ENCODE peak calls at places on chromosomes 11 and 22, in six cellular contexts. One of them, this sample, is unnamed.

GRCh38 chr11:76445122-76446084 is 585 bp downstream of the EMSY start:
- DNase-seq in HCT116: peak
- DNase-seq in spleen: peak
- DNase-seq in GM23338: peak
- DNase-seq in prostate gland: peak
- DNase-seq in HL-60: peak
- DNase-seq in this sample: peak

GRCh38 chr22:41951898-41952474 is at the start of gene SMIM45:
- DNase-seq in HL-60: no peak
- DNase-seq in prostate gland: no peak
- DNase-seq in GM23338: peak
- DNase-seq in HCT116: no peak
- DNase-seq in spleen: peak
- DNase-seq in this sample: no peak

GRCh38 chr11:9626778-9627394 is 37.0 kb upstream of the SWAP70 start:
- DNase-seq in GM23338: peak
- DNase-seq in HCT116: no peak
- DNase-seq in prostate gland: no peak
- DNase-seq in HL-60: no peak
- DNase-seq in spleen: no peak
- DNase-seq in this sample: peak

GRCh38 chr11:77139201-77139600 is 11.2 kb downstream of the MYO7A start:
- DNase-seq in spleen: no peak
- DNase-seq in HCT116: no peak
- DNase-seq in prostate gland: no peak
- DNase-seq in GM23338: no peak
- DNase-seq in HL-60: no peak
- DNase-seq in this sample: no peak

GRCh38 chr11:8296872-8297271 is 33.2 kb upstream of the LMO1 start:
- DNase-seq in GM23338: no peak
- DNase-seq in HL-60: no peak
- DNase-seq in HCT116: no peak
- DNase-seq in spleen: no peak
- DNase-seq in prostate gland: no peak
- DNase-seq in this sample: no peak

GRCh38 chr22:21098099-21098671 is 52.4 kb downstream of the LRRC74B start:
- DNase-seq in GM23338: peak
- DNase-seq in HL-60: no peak
- DNase-seq in prostate gland: no peak
- DNase-seq in spleen: no peak
- DNase-seq in HCT116: peak
- DNase-seq in this sample: no peak

GRCh38 chr11:107651672-107652071 is 60.2 kb downstream of the SLN start:
- DNase-seq in prostate gland: no peak
- DNase-seq in HCT116: peak
- DNase-seq in HL-60: no peak
- DNase-seq in GM23338: peak
- DNase-seq in spleen: no peak
- DNase-seq in this sample: no peak

GRCh38 chr11:19368726-19369364 is 128.1 kb upstream of the E2F8 start:
- DNase-seq in prostate gland: no peak
- DNase-seq in HL-60: no peak
- DNase-seq in HCT116: no peak
- DNase-seq in spleen: no peak
- DNase-seq in GM23338: no peak
- DNase-seq in this sample: peak

GRCh38 chr11:26199341-26199740 is 132.6 kb upstream of the ANO3 start:
- DNase-seq in spleen: no peak
- DNase-seq in prostate gland: no peak
- DNase-seq in HCT116: no peak
- DNase-seq in GM23338: no peak
- DNase-seq in HL-60: no peak
- DNase-seq in this sample: no peak

GRCh38 chr11:117182551-117182935 is 4.0 kb downstream of the SIDT2 start:
- DNase-seq in HL-60: no peak
- DNase-seq in GM23338: no peak
- DNase-seq in spleen: no peak
- DNase-seq in prostate gland: peak
- DNase-seq in HCT116: no peak
- DNase-seq in this sample: no peak

GRCh38 chr11:11384829-11385228 is 31.8 kb upstream of the CSNK2A3 start:
- DNase-seq in prostate gland: no peak
- DNase-seq in HCT116: no peak
- DNase-seq in HL-60: no peak
- DNase-seq in GM23338: no peak
- DNase-seq in spleen: no peak
- DNase-seq in this sample: no peak

GRCh38 chr22:48144318-48144717 is 1381.9 kb downstream of the TBC1D22A start:
- DNase-seq in HL-60: no peak
- DNase-seq in GM23338: no peak
- DNase-seq in HCT116: no peak
- DNase-seq in prostate gland: no peak
- DNase-seq in spleen: no peak
- DNase-seq in this sample: no peak

GRCh38 chr11:97888641-97889040 is 1132.1 kb upstream of the CNTN5 start:
- DNase-seq in HCT116: no peak
- DNase-seq in spleen: no peak
- DNase-seq in prostate gland: no peak
- DNase-seq in HL-60: no peak
- DNase-seq in GM23338: no peak
- DNase-seq in this sample: peak

GRCh38 chr11:36493332-36493731 is 16.7 kb downstream of the TRAF6 start:
- DNase-seq in HL-60: no peak
- DNase-seq in GM23338: no peak
- DNase-seq in spleen: no peak
- DNase-seq in HCT116: no peak
- DNase-seq in prostate gland: no peak
- DNase-seq in this sample: no peak

GRCh38 chr11:118434123-118434552 is 2.2 kb upstream of the KMT2A start:
- DNase-seq in HL-60: no peak
- DNase-seq in prostate gland: no peak
- DNase-seq in HCT116: no peak
- DNase-seq in GM23338: peak
- DNase-seq in spleen: no peak
- DNase-seq in this sample: no peak

GRCh38 chr22:40610329-40610850 is 26.1 kb downstream of the MRTFA start:
- DNase-seq in GM23338: no peak
- DNase-seq in HL-60: no peak
- DNase-seq in spleen: no peak
- DNase-seq in HCT116: no peak
- DNase-seq in prostate gland: no peak
- DNase-seq in this sample: peak

GRCh38 chr11:118663929-118664328 is 15.5 kb downstream of the TREH start:
- DNase-seq in spleen: no peak
- DNase-seq in prostate gland: no peak
- DNase-seq in HCT116: no peak
- DNase-seq in GM23338: no peak
- DNase-seq in HL-60: no peak
- DNase-seq in this sample: no peak

GRCh38 chr11:109034341-109034696 is 369.4 kb downstream of the DDX10 start:
- DNase-seq in HL-60: no peak
- DNase-seq in prostate gland: no peak
- DNase-seq in GM23338: no peak
- DNase-seq in HCT116: no peak
- DNase-seq in spleen: no peak
- DNase-seq in this sample: peak

GRCh38 chr11:87473174-87473573 is 435.4 kb downstream of the TMEM135 start:
- DNase-seq in HL-60: no peak
- DNase-seq in spleen: no peak
- DNase-seq in GM23338: no peak
- DNase-seq in prostate gland: no peak
- DNase-seq in HCT116: no peak
- DNase-seq in this sample: no peak

GRCh38 chr11:42849362-42849761 is 462.4 kb upstream of the API5 start:
- DNase-seq in prostate gland: no peak
- DNase-seq in spleen: no peak
- DNase-seq in HL-60: no peak
- DNase-seq in GM23338: no peak
- DNase-seq in HCT116: no peak
- DNase-seq in this sample: no peak

GRCh38 chr11:124897681-124898680 is at the start of gene ROBO4:
- DNase-seq in prostate gland: no peak
- DNase-seq in HL-60: no peak
- DNase-seq in spleen: peak
- DNase-seq in HCT116: peak
- DNase-seq in GM23338: no peak
- DNase-seq in this sample: peak

GRCh38 chr11:64897381-64898075 is 19.1 kb upstream of the EHD1 start:
- DNase-seq in prostate gland: no peak
- DNase-seq in HL-60: no peak
- DNase-seq in HCT116: no peak
- DNase-seq in GM23338: no peak
- DNase-seq in spleen: no peak
- DNase-seq in this sample: no peak

GRCh38 chr11:62958547-62959071 is 26.2 kb downstream of the SLC22A6 start:
- DNase-seq in prostate gland: peak
- DNase-seq in GM23338: no peak
- DNase-seq in HL-60: no peak
- DNase-seq in spleen: no peak
- DNase-seq in HCT116: no peak
- DNase-seq in this sample: peak

GRCh38 chr11:97225794-97226193 is 836.0 kb downstream of the JRKL start:
- DNase-seq in prostate gland: no peak
- DNase-seq in GM23338: no peak
- DNase-seq in spleen: no peak
- DNase-seq in HL-60: no peak
- DNase-seq in HCT116: no peak
- DNase-seq in this sample: no peak

GRCh38 chr22:19976671-19977070 is 35.1 kb upstream of the TXNRD2 start:
- DNase-seq in spleen: no peak
- DNase-seq in HL-60: no peak
- DNase-seq in HCT116: no peak
- DNase-seq in GM23338: no peak
- DNase-seq in prostate gland: no peak
- DNase-seq in this sample: no peak

GRCh38 chr22:19973551-19974183 is 32.0 kb upstream of the TXNRD2 start:
- DNase-seq in spleen: no peak
- DNase-seq in prostate gland: no peak
- DNase-seq in GM23338: no peak
- DNase-seq in HL-60: no peak
- DNase-seq in HCT116: no peak
- DNase-seq in this sample: no peak

GRCh38 chr22:19975707-19976035 is 34.1 kb upstream of the TXNRD2 start:
- DNase-seq in spleen: no peak
- DNase-seq in HCT116: no peak
- DNase-seq in HL-60: no peak
- DNase-seq in GM23338: no peak
- DNase-seq in prostate gland: no peak
- DNase-seq in this sample: no peak

GRCh38 chr22:19974233-19974861 is 32.7 kb upstream of the TXNRD2 start:
- DNase-seq in prostate gland: no peak
- DNase-seq in HCT116: peak
- DNase-seq in GM23338: peak
- DNase-seq in spleen: no peak
- DNase-seq in HL-60: peak
- DNase-seq in this sample: peak

GRCh38 chr22:19974935-19975706 is 33.5 kb upstream of the TXNRD2 start:
- DNase-seq in prostate gland: no peak
- DNase-seq in spleen: no peak
- DNase-seq in GM23338: peak
- DNase-seq in HCT116: no peak
- DNase-seq in HL-60: peak
- DNase-seq in this sample: peak
- TF ChIP-seq POLR2AphosphoS5 in prostate gland: no peak
- TF ChIP-seq POLR2AphosphoS5 in spleen: peak
- TF ChIP-seq POLR2AphosphoS5 in GM23338: no peak
- TF ChIP-seq POLR2AphosphoS5 in HCT116: no peak
- TF ChIP-seq POLR2AphosphoS5 in HL-60: peak
- TF ChIP-seq POLR2AphosphoS5 in this sample: peak

GRCh38 chr11:128503231-128503991 is 83.9 kb downstream of the ETS1 start:
- DNase-seq in prostate gland: no peak
- DNase-seq in GM23338: no peak
- DNase-seq in spleen: no peak
- DNase-seq in HL-60: no peak
- DNase-seq in HCT116: no peak
- DNase-seq in this sample: peak
- TF ChIP-seq POLR2AphosphoS5 in prostate gland: no peak
- TF ChIP-seq POLR2AphosphoS5 in GM23338: no peak
- TF ChIP-seq POLR2AphosphoS5 in spleen: no peak
- TF ChIP-seq POLR2AphosphoS5 in HL-60: no peak
- TF ChIP-seq POLR2AphosphoS5 in HCT116: no peak
- TF ChIP-seq POLR2AphosphoS5 in this sample: no peak

DNA sequence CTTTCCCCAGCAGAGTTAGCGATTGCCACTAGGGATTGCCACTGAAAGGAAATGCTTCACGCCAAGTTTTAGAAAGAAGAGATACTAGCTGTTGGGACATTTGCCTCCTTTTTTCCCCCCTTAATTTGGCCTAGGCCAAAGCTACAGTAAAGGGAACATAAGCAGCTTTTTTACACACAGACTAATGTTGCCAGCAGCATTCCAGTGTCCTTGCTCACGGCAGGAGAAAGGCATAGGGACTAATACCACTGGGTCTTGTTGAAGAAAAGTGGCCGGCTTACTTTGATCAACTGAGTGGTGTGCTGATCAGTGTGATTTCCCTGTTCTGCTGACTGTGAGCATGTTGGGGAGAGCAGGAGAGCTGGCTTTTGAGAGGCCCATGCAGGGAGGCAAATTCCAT is 71.2 kb downstream of the PHF21A start:
- DNase-seq in GM23338: peak
- DNase-seq in HL-60: peak
- DNase-seq in prostate gland: peak
- DNase-seq in HCT116: peak
- DNase-seq in spleen: no peak
- DNase-seq in this sample: no peak
- TF ChIP-seq POLR2AphosphoS5 in GM23338: no peak
- TF ChIP-seq POLR2AphosphoS5 in HL-60: no peak
- TF ChIP-seq POLR2AphosphoS5 in prostate gland: peak
- TF ChIP-seq POLR2AphosphoS5 in HCT116: no peak
- TF ChIP-seq POLR2AphosphoS5 in spleen: no peak
- TF ChIP-seq POLR2AphosphoS5 in this sample: no peak

DNA sequence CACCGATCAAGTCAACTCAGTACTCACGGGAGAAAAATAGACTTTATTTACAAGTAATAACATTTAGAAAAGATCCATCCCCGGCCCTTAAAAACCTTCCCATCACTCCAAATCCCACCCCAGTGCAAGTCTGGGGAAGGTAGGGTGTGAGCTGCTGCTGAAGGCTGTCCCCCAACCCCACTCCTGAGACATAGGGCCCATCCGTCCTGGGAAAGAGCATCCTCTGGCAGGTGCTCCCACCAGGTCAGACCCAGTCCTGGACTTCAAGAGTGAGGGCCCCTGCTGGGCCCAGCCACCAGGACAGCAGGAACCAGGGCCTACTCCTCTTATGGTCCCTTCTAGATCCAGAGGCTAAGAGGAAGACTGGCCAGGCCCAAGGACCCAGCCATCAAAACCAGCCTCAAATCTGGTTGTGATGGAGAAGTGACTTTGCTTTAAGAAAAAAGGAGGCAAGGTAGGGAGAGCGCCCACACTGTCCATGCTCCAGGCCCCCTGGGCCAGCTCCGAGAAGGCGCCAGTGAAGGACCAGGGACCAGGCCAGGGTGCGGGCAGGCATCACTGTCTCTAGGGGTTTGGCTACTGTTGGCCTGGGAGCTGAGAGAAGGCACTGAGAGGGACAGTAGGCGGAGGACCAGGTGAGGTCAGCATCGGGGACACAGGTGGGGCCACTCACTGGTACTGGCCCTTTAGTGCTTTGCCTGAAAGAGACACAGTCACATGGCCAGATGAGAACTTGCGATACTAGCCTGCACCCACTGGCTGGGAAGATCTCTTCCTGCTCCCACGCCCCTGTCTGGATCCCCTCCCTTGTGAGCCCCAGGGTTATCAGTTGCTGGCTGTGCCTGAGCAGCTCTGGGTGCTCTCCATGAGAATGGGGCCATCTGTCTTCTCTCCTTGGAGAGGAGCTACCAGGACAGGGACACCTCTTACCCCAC is 4.4 kb downstream of the IL18BP start:
- DNase-seq in spleen: no peak
- DNase-seq in HCT116: no peak
- DNase-seq in prostate gland: no peak
- DNase-seq in GM23338: no peak
- DNase-seq in HL-60: no peak
- DNase-seq in this sample: no peak
- TF ChIP-seq POLR2AphosphoS5 in spleen: no peak
- TF ChIP-seq POLR2AphosphoS5 in HCT116: peak
- TF ChIP-seq POLR2AphosphoS5 in prostate gland: no peak
- TF ChIP-seq POLR2AphosphoS5 in GM23338: no peak
- TF ChIP-seq POLR2AphosphoS5 in HL-60: no peak
- TF ChIP-seq POLR2AphosphoS5 in this sample: peak